ENCODE peak calls at places on chromosomes 7 and 10, in four cellular contexts. M, Y, C and R are unnamed samples.

GRCh38 chr7:155586843-155587440 is 40.6 kb upstream of the CNPY1 start:
- DNase-seq in M (no peak), Y (no peak), C (no peak), R (no peak)

GRCh38 chr10:3241128-3242057 is 68.8 kb upstream of the PITRM1 start:
- DNase-seq in M (peak; percentile 6), Y (no peak), C (no peak), R (no peak)

GRCh38 chr10:72981882-72982529 is 27.4 kb upstream of the PLA2G12B start:
- DNase-seq in M (peak; percentile 73), Y (no peak), C (peak; percentile 18), R (peak; percentile 34)

GRCh38 chr7:113338297-113338696 is 219.9 kb upstream of the SMIM30 start:
- DNase-seq in M (no peak), Y (no peak), C (no peak), R (no peak)

GRCh38 chr7:44220732-44221131 is 20.0 kb downstream of the YKT6 start:
- DNase-seq in M (no peak), Y (no peak), C (no peak), R (no peak)

GRCh38 chr10:119451305-119451896 is 91.1 kb downstream of the RGS10 start:
- DNase-seq in M (no peak), Y (no peak), C (no peak), R (no peak)

GRCh38 chr7:129615018-129615417 is 3.5 kb downstream of the NRF1 start:
- DNase-seq in M (peak; percentile 83), Y (no peak), C (peak; percentile 36), R (peak; percentile 51)

GRCh38 chr10:131673396-131673795 is 227.4 kb upstream of the PPP2R2D start:
- DNase-seq in M (no peak), Y (no peak), C (no peak), R (no peak)

GRCh38 chr10:132065491-132066105 is at the start of gene JAKMIP3:
- DNase-seq in M (peak; percentile 80), Y (no peak), C (peak; percentile 91), R (peak; percentile 79)

GRCh38 chr7:28922618-28923331 is 35.4 kb downstream of the TRIL start:
- DNase-seq in M (peak; percentile 74), Y (peak; percentile 57), C (peak; percentile 83), R (peak; percentile 85)

GRCh38 chr10:44850356-44850934 is 60.7 kb upstream of the TMEM72 start:
- DNase-seq in M (no peak), Y (no peak), C (no peak), R (no peak)

GRCh38 chr10:122931088-122931958 is 20.9 kb downstream of the FAM24A start:
- DNase-seq in M (no peak), Y (no peak), C (peak; percentile 10), R (no peak)

GRCh38 chr10:102405108-102405561 is 9.6 kb downstream of the NFKB2 start:
- DNase-seq in M (no peak), Y (no peak), C (no peak), R (no peak)

GRCh38 chr10:7826971-7827370 is 8.7 kb downstream of the TAF3 start:
- DNase-seq in M (peak; percentile 52), Y (no peak), C (peak; percentile 67), R (peak; percentile 35)

GRCh38 chr7:35548291-35548690 is 146.6 kb downstream of the HERPUD2 start:
- DNase-seq in M (no peak), Y (no peak), C (no peak), R (no peak)

GRCh38 chr10:17006631-17007161 is 122.9 kb downstream of the CUBN start:
- DNase-seq in M (peak; percentile 26), Y (no peak), C (peak; percentile 71), R (peak; percentile 56)

GRCh38 chr7:416761-417624 is 102.7 kb downstream of the PDGFA start:
- DNase-seq in M (no peak), Y (no peak), C (no peak), R (no peak)

GRCh38 chr7:74482629-74483401 is 29.1 kb downstream of the GTF2IRD1 start:
- DNase-seq in M (peak; percentile 84), Y (no peak), C (peak; percentile 94), R (peak; percentile 94)

GRCh38 chr10:64379898-64380297 is 858.7 kb downstream of the REEP3 start:
- DNase-seq in M (no peak), Y (no peak), C (no peak), R (peak; percentile 20)

GRCh38 chr10:128751284-128751683 is 625.1 kb upstream of the MKI67 start:
- DNase-seq in M (no peak), Y (no peak), C (no peak), R (peak; percentile 80)

GRCh38 chr7:101302641-101303101 is 18.9 kb downstream of the IFT22 start:
- DNase-seq in M (no peak), Y (no peak), C (no peak), R (no peak)

GRCh38 chr10:30980951-30981616 is 50.6 kb downstream of the ZNF438 start:
- DNase-seq in M (peak; percentile 82), Y (no peak), C (peak; percentile 83), R (peak; percentile 89)

GRCh38 chr7:28774529-28775057 is 183.5 kb downstream of the TRIL start:
- DNase-seq in M (no peak), Y (no peak), C (no peak), R (no peak)

GRCh38 chr10:34816067-34817002 is 1.2 kb upstream of the PARD3 start:
- DNase-seq in M (peak; percentile 42), Y (no peak), C (peak; percentile 45), R (no peak)

GRCh38 chr10:94219829-94220228 is 142.9 kb downstream of the NOC3L start:
- DNase-seq in M (no peak), Y (no peak), C (peak; percentile 55), R (peak; percentile 25)

GRCh38 chr7:111098011-111098925 is 7.3 kb downstream of the LRRN3 start:
- DNase-seq in M (peak; percentile 41), Y (peak; percentile 62), C (peak; percentile 68), R (peak; percentile 46)

GRCh38 chr10:49649294-49649693 is 30.2 kb upstream of the C10orf53 start:
- DNase-seq in M (no peak), Y (no peak), C (no peak), R (no peak)

GRCh38 chr7:14137676-14138075 is 148.2 kb upstream of the ETV1 start:
- DNase-seq in M (no peak), Y (no peak), C (peak; percentile 4), R (no peak)

GRCh38 chr7:47301078-47301477 is 280.8 kb downstream of the TNS3 start:
- DNase-seq in M (no peak), Y (no peak), C (no peak), R (peak; percentile 14)

GRCh38 chr7:6423942-6424701 is 23.6 kb downstream of the DAGLB start:
- DNase-seq in M (peak; percentile 76), Y (no peak), C (no peak), R (peak; percentile 57)

GRCh38 chr7:31091926-31092325 is 39.8 kb downstream of the ADCYAP1R1 start:
- DNase-seq in M (no peak), Y (no peak), C (no peak), R (no peak)

GRCh38 chr7:68752485-68752884 is 845.8 kb upstream of the AUTS2 start:
- DNase-seq in M (no peak), Y (no peak), C (no peak), R (no peak)